ENCODE peak calls at places on chromosome 21, in seven cellular contexts. J is heart left ventricle, D is ovary, Z is adrenal gland, U is IMR-90, Y is A549, E is transverse colon. F is an unnamed sample. For H3K9me3, the result is how much of the 10 kb centered on the place peaks cover.

GRCh38 chr21:26626187-26626586 is 53.1 kb upstream of the CYYR1 start:
- DNase-seq in J (no peak), D (no peak), Z (no peak), U (no peak), Y (no peak), E (no peak), F (no peak)

GRCh38 chr21:35491114-35491513 is 442.0 kb upstream of the RUNX1 start:
- DNase-seq in J (no peak), D (no peak), Z (no peak), U (peak), Y (no peak), E (no peak), F (no peak)

GRCh38 chr21:22880573-22880972 is 1882.4 kb downstream of the NCAM2 start:
- DNase-seq in J (no peak), D (no peak), Z (no peak), U (no peak), Y (no peak), E (no peak), F (no peak)

GRCh38 chr21:26532208-26532607 is 40.9 kb downstream of the CYYR1 start:
- DNase-seq in J (no peak), D (no peak), Z (no peak), U (no peak), Y (no peak), E (no peak), F (no peak)

GRCh38 chr21:26815197-26815596 is 30.0 kb downstream of the ADAMTS1 start:
- DNase-seq in J (no peak), D (no peak), Z (no peak), U (no peak), Y (no peak), E (no peak), F (no peak)

GRCh38 chr21:21028275-21028814 is 30.1 kb downstream of the NCAM2 start:
- DNase-seq in J (no peak), D (no peak), Z (no peak), U (no peak), Y (no peak), E (no peak), F (no peak)

GRCh38 chr21:20971296-20971921 is 26.8 kb upstream of the NCAM2 start:
- DNase-seq in J (no peak), D (no peak), Z (no peak), U (peak), Y (peak), E (peak), F (no peak)

GRCh38 chr21:16193758-16194606 is 464.2 kb downstream of the USP25 start:
- DNase-seq in J (peak), D (peak), Z (peak), U (peak), Y (peak), E (peak), F (peak)

GRCh38 chr21:16420086-16420724 is 690.4 kb downstream of the USP25 start:
- DNase-seq in J (peak), D (peak), Z (peak), U (peak), Y (peak), E (no peak), F (peak)

GRCh38 chr21:15624646-15625045 is 105.1 kb upstream of the USP25 start:
- DNase-seq in J (no peak), D (no peak), Z (no peak), U (no peak), Y (no peak), E (no peak), F (no peak)

GRCh38 chr21:22355949-22356348 is 1357.7 kb downstream of the NCAM2 start:
- DNase-seq in J (no peak), D (no peak), Z (no peak), U (no peak), Y (no peak), E (no peak), F (no peak)

GRCh38 chr21:25767921-25768320 is 33.1 kb downstream of the GABPA start:
- DNase-seq in J (no peak), D (no peak), Z (no peak), U (no peak), Y (no peak), E (no peak), F (no peak)

GRCh38 chr21:31343680-31344480 is at the start of gene TIAM1:
- DNase-seq in J (peak), D (no peak), Z (no peak), U (peak), Y (peak), E (peak), F (no peak)

GRCh38 chr21:16084776-16085364 is 355.1 kb downstream of the USP25 start:
- DNase-seq in J (peak), D (no peak), Z (no peak), U (peak), Y (no peak), E (no peak), F (peak)

GRCh38 chr21:41245509-41246135 is 71.0 kb upstream of the FAM3B start:
- DNase-seq in J (no peak), D (no peak), Z (no peak), U (no peak), Y (no peak), E (no peak), F (no peak)

GRCh38 chr21:41506526-41507520 is 1.1 kb downstream of the TMPRSS2 start:
- DNase-seq in J (no peak), D (no peak), Z (no peak), U (no peak), Y (peak), E (peak), F (no peak)

GRCh38 chr21:29786509-29786908 is 153.3 kb downstream of the GRIK1 start:
- DNase-seq in J (no peak), D (no peak), Z (no peak), U (no peak), Y (no peak), E (no peak), F (no peak)

GRCh38 chr21:23452384-23453083 is 2154.7 kb downstream of the MRPL39 start:
- DNase-seq in J (no peak), D (no peak), Z (peak), U (no peak), Y (no peak), E (no peak), F (no peak)

GRCh38 chr21:16597768-16598167 is 868.0 kb downstream of the USP25 start:
- DNase-seq in J (no peak), D (no peak), Z (peak), U (no peak), Y (no peak), E (no peak), F (no peak)

GRCh38 chr21:25115021-25115420 is 492.3 kb downstream of the MRPL39 start:
- DNase-seq in J (no peak), D (no peak), Z (no peak), U (peak), Y (no peak), E (no peak), F (no peak)

GRCh38 chr21:25986928-25987327 is 183.6 kb downstream of the APP start:
- DNase-seq in J (no peak), D (no peak), Z (no peak), U (no peak), Y (no peak), E (no peak), F (no peak)

GRCh38 chr21:38498057-38498833 is at the start of gene ERG:
- DNase-seq in J (peak), D (no peak), Z (no peak), U (no peak), Y (no peak), E (no peak), F (no peak)

DNA sequence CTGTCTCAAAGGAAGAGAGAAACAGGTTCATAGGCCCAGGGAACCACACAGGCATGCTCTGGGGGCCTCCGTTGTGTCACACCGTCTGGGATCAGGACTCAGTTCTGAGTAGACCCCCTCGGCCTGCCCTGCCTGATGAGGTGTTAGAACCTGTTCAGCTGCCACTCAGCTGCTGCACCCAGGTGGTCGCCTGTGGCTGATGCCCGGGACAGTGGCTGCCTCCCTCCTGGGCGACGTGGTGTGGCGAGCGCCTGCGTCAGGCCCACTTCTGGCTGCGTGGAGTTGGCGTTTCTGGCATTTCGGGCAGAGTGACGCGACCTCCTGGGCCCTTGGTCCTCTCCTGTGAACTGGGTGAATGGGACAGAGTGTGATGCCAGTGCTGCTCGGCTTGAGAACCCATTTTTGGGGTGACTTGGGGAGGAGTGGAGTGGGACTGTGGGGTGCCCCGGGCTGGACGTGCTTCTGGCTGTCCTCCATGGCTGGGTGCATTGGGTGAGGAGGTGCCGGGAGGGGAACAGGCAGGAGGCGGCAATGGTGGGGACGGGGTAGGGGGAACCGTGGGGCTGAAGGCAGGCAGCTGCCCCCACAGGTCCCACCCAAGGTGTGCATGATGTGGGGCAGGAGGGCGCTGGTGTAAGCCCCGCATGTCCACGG is 10.8 kb downstream of the CFAP410 start:
- DNase-seq in J (no peak), D (no peak), Z (no peak), U (no peak), Y (no peak), E (no peak), F (no peak)
- TF ChIP-seq POLR2A in J (no peak), D (no peak), Z (no peak), U (no peak), Y (no peak), E (no peak), F (no peak)

GRCh38 chr21:40166291-40166843 is 299.1 kb downstream of the PCP4 start:
- DNase-seq in J (no peak), D (no peak), Z (no peak), U (no peak), Y (no peak), E (no peak), F (no peak)
- TF ChIP-seq CTCF in J (no peak), D (no peak), Z (no peak), U (no peak), Y (no peak), E (no peak), F (no peak)

DNA sequence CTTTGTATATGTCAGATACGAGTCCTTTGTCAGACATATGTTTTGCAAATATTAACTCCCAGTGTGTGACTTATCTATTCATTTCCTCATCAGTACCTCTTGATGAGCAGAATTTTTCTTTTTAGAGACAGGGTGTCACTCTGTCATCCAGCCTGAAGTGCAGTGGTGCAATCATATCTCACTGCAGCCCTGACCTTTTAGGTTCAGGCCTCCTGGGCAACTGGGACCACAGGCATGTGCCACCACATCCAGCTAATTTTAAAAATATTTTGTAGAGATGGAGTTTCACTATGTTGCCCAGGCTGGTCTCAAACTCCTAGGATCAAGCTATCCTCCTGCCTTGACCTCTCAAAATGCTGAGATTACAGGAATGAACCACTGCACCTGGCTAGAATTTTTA is 93.0 kb downstream of the HLCS start:
- DNase-seq in J (no peak), D (no peak), Z (no peak), U (no peak), Y (no peak), E (no peak), F (no peak)
- H3K9me3 ChIP-seq in J (under half), D (under half), Z (under half), U (under half), Y (under half), E (under half), F (under half)

GRCh38 chr21:17613242-17613676 is 558 bp upstream of the BTG3 start:
- DNase-seq in J (peak), D (peak), Z (peak), U (no peak), Y (peak), E (peak), F (peak)

GRCh38 chr21:17610862-17611261 is 1.8 kb downstream of the BTG3 start:
- DNase-seq in J (no peak), D (no peak), Z (peak), U (peak), Y (peak), E (peak), F (peak)

GRCh38 chr21:17612565-17613241 is at the start of gene BTG3:
- DNase-seq in J (peak), D (peak), Z (peak), U (peak), Y (peak), E (peak), F (peak)

GRCh38 chr21:17612023-17612564 is 607 bp downstream of the BTG3 start:
- DNase-seq in J (peak), D (peak), Z (peak), U (peak), Y (peak), E (peak), F (peak)

DNA sequence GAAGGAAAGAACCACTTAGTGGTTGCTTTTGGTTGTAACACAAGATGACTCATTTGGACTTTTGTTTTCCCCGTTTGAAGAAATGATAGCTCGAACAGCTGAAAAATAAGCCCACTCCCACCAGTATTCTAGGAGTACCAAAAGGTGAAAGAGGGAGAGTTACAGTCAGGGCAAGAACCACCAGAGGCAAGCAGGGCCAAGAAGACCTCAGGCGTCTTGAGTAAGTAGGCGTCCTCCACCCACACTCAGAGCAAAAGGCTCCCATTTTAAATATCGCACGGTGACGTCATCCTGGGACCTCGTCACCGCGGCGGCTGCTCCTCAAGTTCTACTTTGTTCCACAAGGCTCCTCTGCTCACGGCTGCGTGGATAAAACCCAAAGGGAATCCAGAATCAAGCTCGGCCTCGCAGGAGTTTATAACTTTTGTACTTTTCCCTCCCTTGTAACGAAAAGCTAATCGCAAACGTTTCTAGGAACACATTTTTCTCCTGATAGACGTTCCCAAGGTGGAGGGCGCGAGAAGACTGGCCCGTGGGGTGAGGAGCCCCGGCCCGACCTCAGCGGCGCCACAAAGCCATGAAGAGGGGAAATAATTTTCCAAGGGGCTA is 1.2 kb downstream of the BTG3 start:
- DNase-seq in J (peak), D (peak), Z (peak), U (peak), Y (peak), E (peak), F (peak)
- TF ChIP-seq POLR2A in J (no peak), D (no peak), Z (no peak), U (peak), Y (no peak), E (peak), F (peak)

GRCh38 chr21:42555756-42556438 is 42.2 kb downstream of the SLC37A1 start:
- DNase-seq in J (no peak), D (no peak), Z (no peak), U (no peak), Y (no peak), E (peak), F (peak)

GRCh38 chr21:42550817-42551216 is 37.2 kb downstream of the SLC37A1 start:
- DNase-seq in J (no peak), D (no peak), Z (no peak), U (no peak), Y (no peak), E (peak), F (no peak)

GRCh38 chr21:42554251-42554937 is 40.7 kb downstream of the SLC37A1 start:
- DNase-seq in J (no peak), D (no peak), Z (peak), U (no peak), Y (no peak), E (peak), F (no peak)

GRCh38 chr21:42552407-42553336 is 39.0 kb downstream of the SLC37A1 start:
- DNase-seq in J (no peak), D (no peak), Z (peak), U (no peak), Y (no peak), E (peak), F (no peak)

DNA sequence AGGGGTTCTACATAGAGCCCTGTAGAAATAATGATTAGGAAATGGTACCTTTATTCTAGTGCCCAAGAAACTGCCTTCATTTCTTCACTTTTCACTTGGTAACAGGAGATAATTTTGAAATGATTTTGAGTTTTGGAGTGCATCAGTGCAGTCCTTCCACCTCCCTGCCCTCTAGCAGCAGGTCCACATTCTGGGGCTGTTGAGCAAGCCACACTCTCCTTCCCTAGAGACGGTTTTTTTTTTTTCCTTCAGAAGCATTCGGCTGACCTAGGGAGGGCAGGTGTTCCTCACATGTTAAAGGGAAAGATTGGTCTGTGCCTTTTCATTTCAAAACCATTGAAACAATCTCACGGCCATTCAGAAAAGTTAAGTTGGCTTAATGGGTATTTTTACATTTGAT is 39.8 kb downstream of the SLC37A1 start:
- DNase-seq in J (no peak), D (no peak), Z (peak), U (no peak), Y (no peak), E (no peak), F (no peak)
- TF ChIP-seq CTCF in J (no peak), D (no peak), Z (no peak), U (no peak), Y (no peak), E (no peak), F (no peak)

DNA sequence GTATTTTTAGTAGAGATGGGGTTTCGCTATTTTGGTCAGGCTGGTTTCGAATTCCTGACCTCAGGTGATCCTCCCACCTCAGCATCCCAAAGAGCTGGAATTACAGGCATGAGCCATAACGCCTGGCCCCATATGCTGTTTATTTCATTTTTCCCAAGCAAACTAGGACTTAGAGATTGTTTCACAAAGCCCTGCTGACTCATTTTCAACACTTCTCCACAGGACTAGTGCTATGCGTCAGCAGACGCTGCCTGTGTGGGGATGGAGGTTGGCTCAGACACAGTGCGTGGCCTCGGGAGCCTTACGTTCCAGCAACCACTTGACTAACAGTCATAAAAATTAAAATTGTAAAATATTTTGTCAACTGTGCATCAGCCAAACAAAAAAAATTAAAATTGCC is 22.7 kb downstream of the PKNOX1 start:
- DNase-seq in J (peak), D (peak), Z (peak), U (peak), Y (no peak), E (peak), F (peak)
- H3K9me3 ChIP-seq in J (under half), D (under half), Z (under half), U (under half), Y (under half), E (under half), F (under half)

DNA sequence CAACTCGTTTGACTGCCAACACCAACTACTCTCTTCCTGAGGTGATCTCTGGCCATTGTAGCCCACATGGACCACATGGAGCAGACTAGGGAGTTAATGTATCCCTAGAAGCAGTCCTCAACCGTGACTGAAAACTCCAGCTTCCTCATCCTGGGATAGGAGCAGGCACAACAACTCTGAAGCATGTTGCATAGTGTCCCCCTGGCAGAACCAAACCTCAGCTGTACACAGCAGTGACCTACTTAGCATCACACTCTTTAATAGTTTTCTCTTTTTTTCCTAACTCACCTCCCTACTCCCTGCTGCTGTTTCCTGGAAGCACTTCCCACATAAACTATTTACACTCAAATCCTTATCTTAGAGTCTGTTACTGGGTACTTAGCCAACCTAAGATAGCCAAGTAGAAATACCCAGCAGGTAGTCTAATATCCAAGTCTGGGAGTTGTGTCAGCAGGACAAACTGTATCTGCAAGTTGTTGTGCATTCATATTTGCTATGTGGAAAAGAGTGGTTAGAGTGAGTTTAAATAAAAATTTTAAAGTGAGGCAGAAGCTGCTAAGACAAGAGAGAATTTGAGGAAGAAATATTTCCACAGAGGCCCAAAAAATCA is 228.8 kb downstream of the LTN1 start:
- DNase-seq in J (no peak), D (no peak), Z (no peak), U (no peak), Y (no peak), E (no peak), F (no peak)
- TF ChIP-seq POLR2A in J (no peak), D (no peak), Z (no peak), U (no peak), Y (no peak), E (no peak), F (no peak)

GRCh38 chr21:39712976-39713375 is 32.0 kb upstream of the IGSF5 start:
- DNase-seq in J (no peak), D (no peak), Z (no peak), U (no peak), Y (peak), E (peak), F (no peak)

GRCh38 chr21:39713905-39714304 is 31.1 kb upstream of the IGSF5 start:
- DNase-seq in J (no peak), D (peak), Z (no peak), U (no peak), Y (no peak), E (no peak), F (no peak)

GRCh38 chr21:39720126-39720778 is 24.7 kb upstream of the IGSF5 start:
- DNase-seq in J (no peak), D (no peak), Z (no peak), U (no peak), Y (peak), E (no peak), F (no peak)

GRCh38 chr21:39714331-39714730 is 30.7 kb upstream of the IGSF5 start:
- DNase-seq in J (no peak), D (no peak), Z (no peak), U (no peak), Y (no peak), E (no peak), F (no peak)

GRCh38 chr21:39715804-39716397 is 29.1 kb upstream of the IGSF5 start:
- DNase-seq in J (peak), D (peak), Z (peak), U (peak), Y (peak), E (peak), F (peak)
- TF ChIP-seq CTCF in J (peak), D (no peak), Z (peak), U (peak), Y (peak), E (peak), F (peak)

GRCh38 chr21:45586289-45586858 is 44.1 kb upstream of the SLC19A1 start:
- DNase-seq in J (no peak), D (no peak), Z (no peak), U (no peak), Y (no peak), E (no peak), F (no peak)
- H3K9me3 ChIP-seq in J (under half), D (under half), Z (under half), U (under half), Y (under half), E (under half), F (under half)

GRCh38 chr21:34091032-34091431 is 17.7 kb downstream of the MRPS6 start:
- DNase-seq in J (no peak), D (no peak), Z (no peak), U (no peak), Y (no peak), E (no peak), F (no peak)
- TF ChIP-seq POLR2A in J (no peak), D (no peak), Z (no peak), U (no peak), Y (no peak), E (no peak), F (no peak)